ENCODE peak calls at places on chromosomes 1 and 21, in four cellular contexts. W is H9, O is mesenchymal stem cell, F is IMR-90. D is an unnamed sample.

GRCh38 chr1:50333595-50333974 is 89.7 kb downstream of the DMRTA2 start:
- DNase-seq in W (peak; percentile 78), O (peak; percentile 24), F (peak; percentile 3), D (peak; percentile 57)

GRCh38 chr21:37799193-37800121 is 116.8 kb downstream of the KCNJ6 start:
- DNase-seq in W (no peak), O (peak; percentile 40), F (peak; percentile 16), D (no peak)

GRCh38 chr1:178055093-178055492 is 38.8 kb upstream of the RASAL2 start:
- DNase-seq in W (peak; percentile 75), O (no peak), F (no peak), D (no peak)

GRCh38 chr1:230972855-230973271 is 5.8 kb downstream of the TTC13 start:
- DNase-seq in W (no peak), O (no peak), F (peak; percentile 13), D (no peak)

GRCh38 chr1:230568008-230568407 is 74.3 kb upstream of the COG2 start:
- DNase-seq in W (peak; percentile 62), O (peak; percentile 14), F (peak; percentile 52), D (no peak)

GRCh38 chr1:1387098-1388077 is 11.7 kb downstream of the CCNL2 start:
- DNase-seq in W (no peak), O (no peak), F (no peak), D (no peak)

GRCh38 chr1:16038620-16038912 is 5.0 kb upstream of the CLCNKB start:
- DNase-seq in W (no peak), O (no peak), F (no peak), D (no peak)

GRCh38 chr1:6124341-6124740 is 55.8 kb downstream of the CHD5 start:
- DNase-seq in W (no peak), O (no peak), F (no peak), D (no peak)

GRCh38 chr1:75672528-75673393 is 51.7 kb upstream of the ACADM start:
- DNase-seq in W (peak; percentile 86), O (peak; percentile 75), F (peak; percentile 83), D (no peak)

GRCh38 chr1:213686983-213687382 is 300.8 kb upstream of the PROX1 start:
- DNase-seq in W (no peak), O (no peak), F (no peak), D (no peak)

GRCh38 chr21:32861871-32862270 is 90.3 kb upstream of the PAXBP1 start:
- DNase-seq in W (no peak), O (no peak), F (no peak), D (no peak)

GRCh38 chr1:91038582-91038981 is 16.7 kb upstream of the ZNF644 start:
- DNase-seq in W (no peak), O (no peak), F (no peak), D (no peak)

GRCh38 chr1:2070800-2071530 is 20.8 kb downstream of the PRKCZ start:
- DNase-seq in W (no peak), O (no peak), F (no peak), D (no peak)

GRCh38 chr1:57132993-57133614 is 167.3 kb upstream of the C8B start:
- DNase-seq in W (no peak), O (no peak), F (peak; percentile 7), D (no peak)

GRCh38 chr1:173097001-173097400 is 46.3 kb upstream of the TNFSF18 start:
- DNase-seq in W (no peak), O (no peak), F (peak; percentile 52), D (no peak)

GRCh38 chr1:145751491-145752021 is 32.3 kb downstream of the CD160 start:
- DNase-seq in W (no peak), O (peak; percentile 61), F (peak; percentile 97), D (no peak)

GRCh38 chr1:32239335-32239734 is 7.7 kb upstream of the FAM167B start:
- DNase-seq in W (no peak), O (no peak), F (no peak), D (no peak)

GRCh38 chr1:161021959-161022332 is 994 bp upstream of the F11R start:
- DNase-seq in W (no peak), O (no peak), F (peak; percentile 33), D (no peak)

GRCh38 chr1:155976062-155976912 is 2.1 kb downstream of the ARHGEF2 start:
- DNase-seq in W (peak; percentile 68), O (peak; percentile 55), F (peak; percentile 75), D (no peak)

GRCh38 chr1:245822997-245823396 is 668.2 kb downstream of the KIF26B start:
- DNase-seq in W (no peak), O (peak; percentile 82), F (peak; percentile 95), D (no peak)

GRCh38 chr1:6317101-6317760 is 56.3 kb upstream of the GPR153 start:
- DNase-seq in W (no peak), O (peak; percentile 63), F (peak; percentile 38), D (no peak)

GRCh38 chr1:198909973-198910372 is 271.1 kb downstream of the PTPRC start:
- DNase-seq in W (no peak), O (peak; percentile 38), F (peak; percentile 77), D (no peak)

GRCh38 chr1:182610606-182611194 is 6.5 kb upstream of the RGS16 start:
- DNase-seq in W (no peak), O (no peak), F (no peak), D (no peak)

GRCh38 chr21:32534113-32534512 is 51.2 kb downstream of the TCP10L start:
- DNase-seq in W (no peak), O (no peak), F (no peak), D (no peak)

GRCh38 chr1:43688594-43689000 is 18.7 kb upstream of the ST3GAL3 start:
- DNase-seq in W (no peak), O (peak; percentile 74), F (peak; percentile 94), D (no peak)

GRCh38 chr1:89670168-89670567 is 37.2 kb downstream of the LRRC8C start:
- DNase-seq in W (no peak), O (no peak), F (no peak), D (no peak)

GRCh38 chr1:201649776-201650607 is 111.1 kb downstream of the NAV1 start:
- DNase-seq in W (peak; percentile 88), O (peak; percentile 83), F (peak; percentile 70), D (peak; percentile 56)

GRCh38 chr1:77830946-77831345 is 51.5 kb downstream of the MIGA1 start:
- DNase-seq in W (no peak), O (peak; percentile 26), F (no peak), D (no peak)

GRCh38 chr21:42678118-42678430 is 24.7 kb downstream of the PDE9A start:
- DNase-seq in W (no peak), O (no peak), F (no peak), D (no peak)

GRCh38 chr1:155085504-155086181 is 7.0 kb downstream of the EFNA3 start:
- DNase-seq in W (no peak), O (peak; percentile 55), F (peak; percentile 21), D (no peak)

GRCh38 chr1:210446479-210446878 is 117.8 kb downstream of the HHAT start:
- DNase-seq in W (peak; percentile 43), O (peak; percentile 33), F (peak; percentile 30), D (peak; percentile 33)

GRCh38 chr1:219582310-219582709 is 30.6 kb downstream of the ZC3H11B start:
- DNase-seq in W (no peak), O (peak; percentile 30), F (peak; percentile 55), D (no peak)

GRCh38 chr1:169601096-169601881 is 15.0 kb upstream of the F5 start:
- DNase-seq in W (no peak), O (peak; percentile 43), F (peak; percentile 20), D (peak; percentile 8)

GRCh38 chr1:95183952-95184351 is 50.1 kb upstream of the RWDD3 start:
- DNase-seq in W (no peak), O (no peak), F (peak; percentile 29), D (no peak)

GRCh38 chr1:55423376-55423775 is 208.2 kb upstream of the USP24 start:
- DNase-seq in W (no peak), O (peak; percentile 76), F (no peak), D (no peak)

GRCh38 chr1:41500781-41501518 is 16.5 kb upstream of the EDN2 start:
- DNase-seq in W (no peak), O (no peak), F (no peak), D (no peak)

GRCh38 chr1:4756851-4757580 is 102.6 kb downstream of the AJAP1 start:
- DNase-seq in W (no peak), O (no peak), F (no peak), D (no peak)

GRCh38 chr1:234958702-234959649 is 169.7 kb downstream of the TOMM20 start:
- DNase-seq in W (no peak), O (no peak), F (no peak), D (no peak)
- H3K4ac ChIP-seq in W (no peak overlapping the region), O (peak overlapping the region; percentile 46), F (peak overlapping the region; percentile 93), D (no peak overlapping the region)

GRCh38 chr1:24790490-24790889 is 45.2 kb downstream of the CLIC4 start:
- DNase-seq in W (no peak), O (no peak), F (no peak), D (no peak)
- H3K4ac ChIP-seq in W (no peak overlapping the region), O (no peak overlapping the region), F (no peak overlapping the region), D (no peak overlapping the region)

GRCh38 chr1:234619794-234620247 is 9.8 kb upstream of the IRF2BP2 start:
- DNase-seq in W (no peak), O (no peak), F (no peak), D (no peak)

GRCh38 chr1:234617135-234617985 is 7.4 kb upstream of the IRF2BP2 start:
- DNase-seq in W (no peak), O (no peak), F (no peak), D (no peak)

GRCh38 chr1:234617986-234618725 is 8.2 kb upstream of the IRF2BP2 start:
- DNase-seq in W (no peak), O (peak; percentile 58), F (peak; percentile 85), D (peak; percentile 33)

GRCh38 chr1:234619071-234619480 is 9.1 kb upstream of the IRF2BP2 start:
- DNase-seq in W (no peak), O (no peak), F (peak; percentile 61), D (no peak)

GRCh38 chr1:234618726-234619049 is 8.7 kb upstream of the IRF2BP2 start:
- DNase-seq in W (no peak), O (no peak), F (no peak), D (no peak)
- H3K4ac ChIP-seq in W (no peak overlapping the region), O (peak overlapping the region; percentile 29), F (peak overlapping the region; percentile 96), D (no peak overlapping the region)

GRCh38 chr1:209116705-209117104 is 466.8 kb upstream of the CAMK1G start:
- DNase-seq in W (no peak), O (no peak), F (no peak), D (no peak)
- H3K4ac ChIP-seq in W (no peak overlapping the region), O (no peak overlapping the region), F (no peak overlapping the region), D (no peak overlapping the region)

GRCh38 chr1:39190096-39190495 is 14.4 kb upstream of the MACF1 start:
- DNase-seq in W (no peak), O (no peak), F (no peak), D (no peak)
- H3K4ac ChIP-seq in W (no peak overlapping the region), O (no peak overlapping the region), F (peak overlapping the region; percentile 75), D (no peak overlapping the region)

GRCh38 chr1:96721053-96721381 is 567 bp upstream of the PTBP2 start:
- DNase-seq in W (no peak), O (no peak), F (no peak), D (no peak)
- H3K4ac ChIP-seq in W (no peak overlapping the region), O (no peak overlapping the region), F (peak overlapping the region; percentile 70), D (no peak overlapping the region)